ENCODE peak calls at places on chromosome 16, in nine cellular contexts. One of them, this sample, is unnamed.

GRCh38 chr16:88623858-88624257 is 14.5 kb upstream of the IL17C start:
- DNase-seq in AG04450: no peak
- DNase-seq in neural crest cell: no peak
- DNase-seq in kidney epithelial cell: no peak
- DNase-seq in mucosa of descending colon: no peak
- DNase-seq in neural progenitor cell: no peak
- DNase-seq in fibroblast of the aortic adventitia: no peak
- DNase-seq in left ventricle myocardium inferior: no peak
- DNase-seq in HL-60: no peak
- DNase-seq in this sample: no peak

GRCh38 chr16:48409839-48410610 is 24.8 kb upstream of the SIAH1 start:
- DNase-seq in AG04450: peak
- DNase-seq in neural crest cell: no peak
- DNase-seq in kidney epithelial cell: no peak
- DNase-seq in mucosa of descending colon: peak
- DNase-seq in neural progenitor cell: no peak
- DNase-seq in fibroblast of the aortic adventitia: peak
- DNase-seq in left ventricle myocardium inferior: no peak
- DNase-seq in HL-60: peak
- DNase-seq in this sample: peak

GRCh38 chr16:78503501-78504110 is 404.2 kb downstream of the WWOX start:
- DNase-seq in AG04450: no peak
- DNase-seq in neural crest cell: peak
- DNase-seq in kidney epithelial cell: no peak
- DNase-seq in mucosa of descending colon: no peak
- DNase-seq in neural progenitor cell: peak
- DNase-seq in fibroblast of the aortic adventitia: peak
- DNase-seq in left ventricle myocardium inferior: no peak
- DNase-seq in HL-60: peak
- DNase-seq in this sample: peak

GRCh38 chr16:4574919-4575705 is 19.0 kb downstream of the C16orf96 start:
- DNase-seq in AG04450: no peak
- DNase-seq in neural crest cell: no peak
- DNase-seq in kidney epithelial cell: no peak
- DNase-seq in mucosa of descending colon: no peak
- DNase-seq in neural progenitor cell: peak
- DNase-seq in fibroblast of the aortic adventitia: no peak
- DNase-seq in left ventricle myocardium inferior: no peak
- DNase-seq in HL-60: no peak
- DNase-seq in this sample: no peak

GRCh38 chr16:1929105-1929504 is 10.9 kb upstream of the HS3ST6 start:
- DNase-seq in AG04450: no peak
- DNase-seq in neural crest cell: no peak
- DNase-seq in kidney epithelial cell: no peak
- DNase-seq in mucosa of descending colon: peak
- DNase-seq in neural progenitor cell: no peak
- DNase-seq in fibroblast of the aortic adventitia: peak
- DNase-seq in left ventricle myocardium inferior: no peak
- DNase-seq in HL-60: no peak
- DNase-seq in this sample: no peak

GRCh38 chr16:88653606-88654362 is 2.9 kb upstream of the CYBA start:
- DNase-seq in AG04450: no peak
- DNase-seq in neural crest cell: no peak
- DNase-seq in kidney epithelial cell: no peak
- DNase-seq in mucosa of descending colon: no peak
- DNase-seq in neural progenitor cell: no peak
- DNase-seq in fibroblast of the aortic adventitia: no peak
- DNase-seq in left ventricle myocardium inferior: no peak
- DNase-seq in HL-60: no peak
- DNase-seq in this sample: no peak

GRCh38 chr16:50462793-50463507 is 85.2 kb upstream of the NKD1 start:
- DNase-seq in AG04450: no peak
- DNase-seq in neural crest cell: peak
- DNase-seq in kidney epithelial cell: no peak
- DNase-seq in mucosa of descending colon: no peak
- DNase-seq in neural progenitor cell: peak
- DNase-seq in fibroblast of the aortic adventitia: no peak
- DNase-seq in left ventricle myocardium inferior: no peak
- DNase-seq in HL-60: no peak
- DNase-seq in this sample: no peak

GRCh38 chr16:70694088-70694487 is 8.2 kb upstream of the MTSS2 start:
- DNase-seq in AG04450: peak
- DNase-seq in neural crest cell: no peak
- DNase-seq in kidney epithelial cell: peak
- DNase-seq in mucosa of descending colon: no peak
- DNase-seq in neural progenitor cell: peak
- DNase-seq in fibroblast of the aortic adventitia: peak
- DNase-seq in left ventricle myocardium inferior: no peak
- DNase-seq in HL-60: no peak
- DNase-seq in this sample: peak

GRCh38 chr16:19130385-19130784 is 16.6 kb downstream of the ITPRIPL2 start:
- DNase-seq in AG04450: no peak
- DNase-seq in neural crest cell: no peak
- DNase-seq in kidney epithelial cell: no peak
- DNase-seq in mucosa of descending colon: no peak
- DNase-seq in neural progenitor cell: no peak
- DNase-seq in fibroblast of the aortic adventitia: no peak
- DNase-seq in left ventricle myocardium inferior: no peak
- DNase-seq in HL-60: no peak
- DNase-seq in this sample: no peak

GRCh38 chr16:19128454-19129210 is 14.9 kb downstream of the ITPRIPL2 start:
- DNase-seq in AG04450: no peak
- DNase-seq in neural crest cell: no peak
- DNase-seq in kidney epithelial cell: no peak
- DNase-seq in mucosa of descending colon: no peak
- DNase-seq in neural progenitor cell: no peak
- DNase-seq in fibroblast of the aortic adventitia: no peak
- DNase-seq in left ventricle myocardium inferior: no peak
- DNase-seq in HL-60: no peak
- DNase-seq in this sample: no peak

GRCh38 chr16:19126300-19126699 is 12.5 kb downstream of the ITPRIPL2 start:
- DNase-seq in AG04450: no peak
- DNase-seq in neural crest cell: no peak
- DNase-seq in kidney epithelial cell: no peak
- DNase-seq in mucosa of descending colon: no peak
- DNase-seq in neural progenitor cell: no peak
- DNase-seq in fibroblast of the aortic adventitia: no peak
- DNase-seq in left ventricle myocardium inferior: no peak
- DNase-seq in HL-60: no peak
- DNase-seq in this sample: no peak

GRCh38 chr16:19127674-19128131 is 13.9 kb downstream of the ITPRIPL2 start:
- DNase-seq in AG04450: no peak
- DNase-seq in neural crest cell: no peak
- DNase-seq in kidney epithelial cell: no peak
- DNase-seq in mucosa of descending colon: no peak
- DNase-seq in neural progenitor cell: no peak
- DNase-seq in fibroblast of the aortic adventitia: no peak
- DNase-seq in left ventricle myocardium inferior: no peak
- DNase-seq in HL-60: no peak
- DNase-seq in this sample: no peak

GRCh38 chr16:19127205-19127604 is 13.4 kb downstream of the ITPRIPL2 start:
- DNase-seq in AG04450: no peak
- DNase-seq in neural crest cell: no peak
- DNase-seq in kidney epithelial cell: no peak
- DNase-seq in mucosa of descending colon: no peak
- DNase-seq in neural progenitor cell: no peak
- DNase-seq in fibroblast of the aortic adventitia: no peak
- DNase-seq in left ventricle myocardium inferior: no peak
- DNase-seq in HL-60: no peak
- DNase-seq in this sample: no peak
- TF ChIP-seq CTCF in AG04450: no peak
- TF ChIP-seq CTCF in neural crest cell: no peak
- TF ChIP-seq CTCF in kidney epithelial cell: no peak
- TF ChIP-seq CTCF in mucosa of descending colon: no peak
- TF ChIP-seq CTCF in neural progenitor cell: no peak
- TF ChIP-seq CTCF in fibroblast of the aortic adventitia: no peak
- TF ChIP-seq CTCF in left ventricle myocardium inferior: no peak
- TF ChIP-seq CTCF in HL-60: no peak
- TF ChIP-seq CTCF in this sample: no peak

GRCh38 chr16:57608462-57609113 is 19.8 kb upstream of the ADGRG1 start:
- DNase-seq in AG04450: no peak
- DNase-seq in neural crest cell: no peak
- DNase-seq in kidney epithelial cell: no peak
- DNase-seq in mucosa of descending colon: no peak
- DNase-seq in neural progenitor cell: no peak
- DNase-seq in fibroblast of the aortic adventitia: no peak
- DNase-seq in left ventricle myocardium inferior: no peak
- DNase-seq in HL-60: no peak
- DNase-seq in this sample: no peak

GRCh38 chr16:57607676-57608461 is 20.6 kb upstream of the ADGRG1 start:
- DNase-seq in AG04450: no peak
- DNase-seq in neural crest cell: no peak
- DNase-seq in kidney epithelial cell: no peak
- DNase-seq in mucosa of descending colon: no peak
- DNase-seq in neural progenitor cell: no peak
- DNase-seq in fibroblast of the aortic adventitia: peak
- DNase-seq in left ventricle myocardium inferior: no peak
- DNase-seq in HL-60: peak
- DNase-seq in this sample: no peak

GRCh38 chr16:57611184-57611583 is 17.2 kb upstream of the ADGRG1 start:
- DNase-seq in AG04450: no peak
- DNase-seq in neural crest cell: no peak
- DNase-seq in kidney epithelial cell: no peak
- DNase-seq in mucosa of descending colon: no peak
- DNase-seq in neural progenitor cell: no peak
- DNase-seq in fibroblast of the aortic adventitia: peak
- DNase-seq in left ventricle myocardium inferior: no peak
- DNase-seq in HL-60: no peak
- DNase-seq in this sample: peak

GRCh38 chr16:57610611-57611010 is 17.8 kb upstream of the ADGRG1 start:
- DNase-seq in AG04450: no peak
- DNase-seq in neural crest cell: no peak
- DNase-seq in kidney epithelial cell: no peak
- DNase-seq in mucosa of descending colon: no peak
- DNase-seq in neural progenitor cell: no peak
- DNase-seq in fibroblast of the aortic adventitia: no peak
- DNase-seq in left ventricle myocardium inferior: no peak
- DNase-seq in HL-60: no peak
- DNase-seq in this sample: no peak

GRCh38 chr16:57609541-57610401 is 18.7 kb upstream of the ADGRG1 start:
- DNase-seq in AG04450: no peak
- DNase-seq in neural crest cell: no peak
- DNase-seq in kidney epithelial cell: no peak
- DNase-seq in mucosa of descending colon: peak
- DNase-seq in neural progenitor cell: no peak
- DNase-seq in fibroblast of the aortic adventitia: peak
- DNase-seq in left ventricle myocardium inferior: no peak
- DNase-seq in HL-60: no peak
- DNase-seq in this sample: no peak
- TF ChIP-seq CTCF in AG04450: peak
- TF ChIP-seq CTCF in neural crest cell: no peak
- TF ChIP-seq CTCF in kidney epithelial cell: no peak
- TF ChIP-seq CTCF in mucosa of descending colon: no peak
- TF ChIP-seq CTCF in neural progenitor cell: peak
- TF ChIP-seq CTCF in fibroblast of the aortic adventitia: peak
- TF ChIP-seq CTCF in left ventricle myocardium inferior: peak
- TF ChIP-seq CTCF in HL-60: no peak
- TF ChIP-seq CTCF in this sample: no peak

DNA sequence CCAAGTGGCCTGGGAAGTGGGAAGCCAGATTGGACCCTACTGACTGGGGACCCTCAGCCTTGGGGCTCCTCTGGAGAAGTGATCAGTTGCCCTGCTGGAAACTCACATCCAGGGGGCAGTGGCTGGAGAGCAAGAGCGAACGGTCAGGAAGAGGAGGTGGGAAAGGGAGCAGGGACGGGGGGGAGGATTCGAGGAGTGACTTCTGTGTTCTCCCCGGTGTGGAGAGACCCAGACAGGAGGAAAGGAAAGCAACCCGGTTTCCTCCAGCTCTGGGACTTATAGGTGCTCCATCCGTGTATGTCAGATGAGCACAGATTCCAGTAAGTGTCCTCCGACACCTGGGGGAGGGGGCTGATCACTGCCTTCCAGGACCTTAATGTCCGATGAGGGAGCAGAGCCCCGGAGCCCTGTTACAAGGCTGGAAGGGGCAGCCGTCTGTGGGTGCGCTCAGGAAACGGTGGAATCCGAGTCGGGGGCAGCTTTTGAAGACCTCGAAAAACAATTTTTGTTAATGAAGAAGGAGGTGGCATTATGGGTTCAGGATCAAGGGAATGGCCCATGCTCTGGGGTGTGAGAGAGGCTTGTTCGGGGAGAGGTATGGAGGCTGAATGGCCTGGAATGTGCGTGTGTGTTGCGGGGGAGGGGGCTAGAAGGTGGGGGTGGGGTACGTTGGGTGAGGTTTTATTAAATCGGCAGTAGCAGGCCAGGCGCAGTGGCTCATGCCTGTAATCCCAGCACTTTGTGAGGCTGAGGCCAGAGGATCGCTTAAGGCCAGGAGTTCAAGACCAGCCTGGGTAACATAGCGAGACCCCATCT is 34.8 kb upstream of the NDRG4 start:
- DNase-seq in AG04450: no peak
- DNase-seq in neural crest cell: peak
- DNase-seq in kidney epithelial cell: no peak
- DNase-seq in mucosa of descending colon: no peak
- DNase-seq in neural progenitor cell: peak
- DNase-seq in fibroblast of the aortic adventitia: no peak
- DNase-seq in left ventricle myocardium inferior: no peak
- DNase-seq in HL-60: no peak
- DNase-seq in this sample: no peak
- TF ChIP-seq CTCF in AG04450: no peak
- TF ChIP-seq CTCF in neural crest cell: peak
- TF ChIP-seq CTCF in kidney epithelial cell: peak
- TF ChIP-seq CTCF in mucosa of descending colon: no peak
- TF ChIP-seq CTCF in neural progenitor cell: peak
- TF ChIP-seq CTCF in fibroblast of the aortic adventitia: peak
- TF ChIP-seq CTCF in left ventricle myocardium inferior: peak
- TF ChIP-seq CTCF in HL-60: no peak
- TF ChIP-seq CTCF in this sample: no peak

GRCh38 chr16:85717393-85718152 is 28.8 kb upstream of the GINS2 start:
- DNase-seq in AG04450: no peak
- DNase-seq in neural crest cell: peak
- DNase-seq in kidney epithelial cell: peak
- DNase-seq in mucosa of descending colon: peak
- DNase-seq in neural progenitor cell: peak
- DNase-seq in fibroblast of the aortic adventitia: peak
- DNase-seq in left ventricle myocardium inferior: peak
- DNase-seq in HL-60: peak
- DNase-seq in this sample: peak

GRCh38 chr16:85718153-85718477 is 29.4 kb upstream of the GINS2 start:
- DNase-seq in AG04450: no peak
- DNase-seq in neural crest cell: no peak
- DNase-seq in kidney epithelial cell: no peak
- DNase-seq in mucosa of descending colon: no peak
- DNase-seq in neural progenitor cell: no peak
- DNase-seq in fibroblast of the aortic adventitia: no peak
- DNase-seq in left ventricle myocardium inferior: no peak
- DNase-seq in HL-60: no peak
- DNase-seq in this sample: no peak

GRCh38 chr16:85720319-85720637 is 30.6 kb downstream of the C16orf74 start:
- DNase-seq in AG04450: no peak
- DNase-seq in neural crest cell: no peak
- DNase-seq in kidney epithelial cell: peak
- DNase-seq in mucosa of descending colon: peak
- DNase-seq in neural progenitor cell: no peak
- DNase-seq in fibroblast of the aortic adventitia: no peak
- DNase-seq in left ventricle myocardium inferior: peak
- DNase-seq in HL-60: no peak
- DNase-seq in this sample: peak

GRCh38 chr16:85719605-85720318 is 31.0 kb upstream of the GINS2 start:
- DNase-seq in AG04450: no peak
- DNase-seq in neural crest cell: no peak
- DNase-seq in kidney epithelial cell: no peak
- DNase-seq in mucosa of descending colon: no peak
- DNase-seq in neural progenitor cell: no peak
- DNase-seq in fibroblast of the aortic adventitia: no peak
- DNase-seq in left ventricle myocardium inferior: no peak
- DNase-seq in HL-60: no peak
- DNase-seq in this sample: no peak

DNA sequence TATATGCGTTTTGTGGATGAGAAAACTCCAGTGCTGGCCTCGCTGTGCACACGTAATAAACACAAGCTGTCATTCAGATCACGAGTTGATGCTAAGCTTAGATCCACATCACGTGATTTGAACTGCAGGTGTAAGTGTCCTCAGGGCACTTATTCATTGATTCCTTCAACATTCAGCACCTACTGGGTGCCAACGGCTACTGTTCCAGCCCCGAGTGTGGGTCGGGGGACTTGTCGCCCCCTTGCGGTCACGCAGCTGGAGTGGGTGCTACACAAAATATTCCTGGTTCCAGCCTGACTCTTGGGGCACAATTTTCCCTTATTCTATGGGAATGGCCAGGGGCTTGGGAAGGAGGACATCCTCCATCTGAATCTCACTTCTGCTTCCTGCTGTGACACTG is 29.9 kb upstream of the GINS2 start:
- DNase-seq in AG04450: no peak
- DNase-seq in neural crest cell: peak
- DNase-seq in kidney epithelial cell: no peak
- DNase-seq in mucosa of descending colon: peak
- DNase-seq in neural progenitor cell: peak
- DNase-seq in fibroblast of the aortic adventitia: no peak
- DNase-seq in left ventricle myocardium inferior: no peak
- DNase-seq in HL-60: no peak
- DNase-seq in this sample: peak
- TF ChIP-seq CTCF in AG04450: peak
- TF ChIP-seq CTCF in neural crest cell: peak
- TF ChIP-seq CTCF in kidney epithelial cell: peak
- TF ChIP-seq CTCF in mucosa of descending colon: peak
- TF ChIP-seq CTCF in neural progenitor cell: peak
- TF ChIP-seq CTCF in fibroblast of the aortic adventitia: peak
- TF ChIP-seq CTCF in left ventricle myocardium inferior: peak
- TF ChIP-seq CTCF in HL-60: no peak
- TF ChIP-seq CTCF in this sample: peak